ENCODE peak calls at places on chromosomes 1 and 21, in five cellular contexts. W is effector CD8-positive, alpha-beta T cell; L is activated T-helper 1 cell treated with anti-CD3 and anti-CD28 coated beads, Interleukin-12 subunit alpha, Interleukin-12 subunit beta, Interleukin-2, Interleukin-4 antibody, amounts not matched to agents 30 ng/mL and 10 ng/mL and 1 ng/mL, durations not matched to agents 14 hours and 24 hours and 36 hours; A is astrocyte; E is fibroblast of pulmonary artery. V is an unnamed sample.

GRCh38 chr1:165633624-165634023 is 2.6 kb downstream of the MGST3 start:
- DNase-seq in A (peak), E (peak), L (no peak), W (no peak), V (peak)

GRCh38 chr1:54227091-54227602 is 27.2 kb downstream of the MRPL37 start:
- DNase-seq in A (peak), E (peak), L (no peak), W (no peak), V (peak)

GRCh38 chr1:79781261-79781660 is 774.7 kb upstream of the ADGRL4 start:
- DNase-seq in E (peak), A (no peak), L (no peak), W (no peak), V (no peak)

GRCh38 chr1:147781056-147781471 is 20.7 kb upstream of the GJA5 start:
- DNase-seq in A (peak), W (no peak), E (peak), L (no peak), V (peak)

GRCh38 chr1:177228721-177229088 is 57.9 kb downstream of the BRINP2 start:
- DNase-seq in E (peak), L (no peak), A (peak), W (no peak), V (no peak)

GRCh38 chr1:186456731-186457255 is 4.1 kb downstream of the PDC start:
- DNase-seq in E (no peak), L (no peak), W (no peak), A (no peak), V (no peak)

GRCh38 chr1:21332691-21333449 is 42.6 kb upstream of the ECE1 start:
- DNase-seq in L (no peak), A (no peak), E (no peak), W (no peak), V (no peak)

GRCh38 chr1:43143441-43143888 is 28.6 kb downstream of the EBNA1BP2 start:
- DNase-seq in A (no peak), E (no peak), W (no peak), L (no peak), V (peak)

GRCh38 chr1:60449876-60450275 is 376.3 kb upstream of the C1orf87 start:
- DNase-seq in L (no peak), W (no peak), A (no peak), E (no peak), V (no peak)

GRCh38 chr1:173122958-173123852 is 72.5 kb upstream of the TNFSF18 start:
- DNase-seq in A (peak), W (no peak), E (peak), L (no peak), V (peak)

GRCh38 chr1:16018308-16018707 is 465 bp upstream of the HSPB7 start:
- DNase-seq in E (peak), A (no peak), L (no peak), W (no peak), V (no peak)

GRCh38 chr1:246309247-246309884 is 197.7 kb downstream of the SMYD3 start:
- DNase-seq in A (no peak), L (no peak), W (no peak), E (no peak), V (no peak)

GRCh38 chr1:37274896-37275631 is 199.3 kb upstream of the ZC3H12A start:
- DNase-seq in W (no peak), E (no peak), L (no peak), A (no peak), V (no peak)

GRCh38 chr1:48697066-48697707 is 79.5 kb downstream of the BEND5 start:
- DNase-seq in E (peak), W (peak), A (no peak), L (peak), V (peak)

GRCh38 chr1:14138135-14138506 is 438.1 kb downstream of the PRDM2 start:
- DNase-seq in A (no peak), E (no peak), L (no peak), W (no peak), V (peak)

GRCh38 chr1:88079036-88079435 is 605.0 kb upstream of the PKN2 start:
- DNase-seq in E (peak), W (no peak), A (peak), L (no peak), V (no peak)

GRCh38 chr1:67855944-67856343 is 22.7 kb upstream of the GNG12 start:
- DNase-seq in A (no peak), W (no peak), E (peak), L (no peak), V (no peak)

GRCh38 chr1:8381618-8382017 is 63.7 kb downstream of the SLC45A1 start:
- DNase-seq in W (no peak), L (no peak), A (no peak), E (peak), V (no peak)

GRCh38 chr1:94551449-94551848 is 9.9 kb upstream of the F3 start:
- DNase-seq in A (no peak), E (no peak), L (no peak), W (no peak), V (no peak)

GRCh38 chr21:42844411-42845113 is 34.8 kb downstream of the WDR4 start:
- DNase-seq in W (no peak), L (no peak), A (no peak), E (no peak), V (no peak)

GRCh38 chr21:31184462-31184861 is 146.2 kb upstream of the KRTAP19-8 start:
- DNase-seq in E (no peak), A (no peak), W (peak), L (peak), V (no peak)